ENCODE peak calls at places on chromosomes 7 and 10, in six cellular contexts. X is heart left ventricle; R is HTR-8/SVneo; G is Ammon's horn; S is stimulated activated naive B cell treated with anti-CD40 and anti-IgM and Interleukin-4, amounts not matched to agents 10 μg/mL and 1 μg/mL and 100 μg/mL, for 72 hours; M is midbrain. A is an unnamed sample.

GRCh38 chr10:35774109-35774508 is 132.0 kb upstream of the FZD8 start:
- DNase-seq in X (no peak), R (no peak), G (no peak), S (no peak), M (no peak), A (no peak)

GRCh38 chr7:33873518-33873917 is 31.8 kb upstream of the BMPER start:
- DNase-seq in X (no peak), R (no peak), G (no peak), S (no peak), M (no peak), A (no peak)

GRCh38 chr10:16195894-16196293 is 240.9 kb upstream of the PTER start:
- DNase-seq in X (no peak), R (no peak), G (no peak), S (no peak), M (no peak), A (no peak)

GRCh38 chr7:155798673-155799439 is 13.4 kb downstream of the SHH start:
- DNase-seq in X (no peak), R (no peak), G (no peak), S (no peak), M (no peak), A (no peak)

GRCh38 chr10:77641788-77642397 is 4.3 kb upstream of the KCNMA1 start:
- DNase-seq in X (peak), R (peak), G (peak), S (no peak), M (peak), A (peak)

GRCh38 chr7:30423793-30424505 is 54.6 kb downstream of the NOD1 start:
- DNase-seq in X (no peak), R (no peak), G (no peak), S (no peak), M (no peak), A (no peak)

GRCh38 chr10:114053946-114054345 is 10.3 kb downstream of the ADRB1 start:
- DNase-seq in X (no peak), R (no peak), G (no peak), S (no peak), M (no peak), A (no peak)

GRCh38 chr10:1267568-1267967 is 211.4 kb downstream of the WDR37 start:
- DNase-seq in X (no peak), R (no peak), G (no peak), S (no peak), M (no peak), A (no peak)

GRCh38 chr10:46247808-46248569 is 38.8 kb upstream of the ANTXRL start:
- DNase-seq in X (no peak), R (no peak), G (no peak), S (no peak), M (no peak), A (no peak)

GRCh38 chr7:157211710-157212109 is 73.0 kb downstream of the UBE3C start:
- DNase-seq in X (no peak), R (no peak), G (peak), S (no peak), M (no peak), A (peak)

GRCh38 chr10:69576334-69577011 is 3.3 kb upstream of the NEUROG3 start:
- DNase-seq in X (no peak), R (no peak), G (no peak), S (no peak), M (no peak), A (peak)

GRCh38 chr10:127880557-127880956 is 12.2 kb downstream of the CLRN3 start:
- DNase-seq in X (peak), R (no peak), G (peak), S (peak), M (peak), A (no peak)